ENCODE peak calls at places on chromosome 9, in ten cellular contexts. L is cardiac muscle cell; M is stimulated activated CD4-positive, alpha-beta T cell treated with anti-CD3 and anti-CD28 coated beads, Interleukin-12 subunit alpha, Interleukin-12 subunit beta, amount 100 ng/mL, for 4 hours; N is RWPE1; G is stimulated activated CD8-positive, alpha-beta memory T cell treated with anti-CD3 and anti-CD28 coated beads, Interleukin-2, amount 100 ng/mL, for 1 hour; X is AG08396; W is stomach; I is stromal cell of bone marrow; E is NCI-H460; P is activated T-cell treated with anti-CD3 and anti-CD28 coated beads for 24 hours. Z is an unnamed sample.

GRCh38 chr9:81871695-81872094 is 56.5 kb upstream of the SPATA31D4 start:
- DNase-seq in L (no peak), M (no peak), N (peak), G (no peak), X (peak), W (no peak), I (peak), E (peak), P (no peak), Z (peak)

GRCh38 chr9:36765077-36765390 is 192.3 kb downstream of the MELK start:
- DNase-seq in L (no peak), M (no peak), N (no peak), G (no peak), X (no peak), W (no peak), I (no peak), E (no peak), P (no peak), Z (no peak)

GRCh38 chr9:5845147-5845531 is 12.2 kb upstream of the ERMP1 start:
- DNase-seq in L (no peak), M (no peak), N (no peak), G (no peak), X (no peak), W (no peak), I (no peak), E (no peak), P (no peak), Z (no peak)

GRCh38 chr9:122097679-122098315 is 4.7 kb upstream of the TTLL11 start:
- DNase-seq in L (no peak), M (no peak), N (no peak), G (no peak), X (no peak), W (no peak), I (no peak), E (peak), P (no peak), Z (no peak)

GRCh38 chr9:119788876-119789275 is 419.6 kb upstream of the BRINP1 start:
- DNase-seq in L (no peak), M (no peak), N (no peak), G (no peak), X (no peak), W (no peak), I (no peak), E (no peak), P (no peak), Z (no peak)

GRCh38 chr9:33164138-33164809 is 2.9 kb downstream of the B4GALT1 start:
- DNase-seq in L (peak), M (no peak), N (no peak), G (no peak), X (no peak), W (no peak), I (no peak), E (no peak), P (no peak), Z (no peak)

GRCh38 chr9:97548819-97549540 is 47.5 kb downstream of the TMOD1 start:
- DNase-seq in L (no peak), M (no peak), N (no peak), G (no peak), X (no peak), W (no peak), I (no peak), E (no peak), P (no peak), Z (no peak)

GRCh38 chr9:7946458-7946857 is 146.9 kb upstream of the DMAC1 start:
- DNase-seq in L (no peak), M (no peak), N (no peak), G (no peak), X (no peak), W (no peak), I (no peak), E (no peak), P (no peak), Z (no peak)

GRCh38 chr9:37034938-37035471 is 937 bp upstream of the PAX5 start:
- DNase-seq in L (no peak), M (no peak), N (no peak), G (no peak), X (no peak), W (no peak), I (no peak), E (no peak), P (no peak), Z (no peak)

GRCh38 chr9:100525563-100525962 is 52.3 kb upstream of the CAVIN4 start:
- DNase-seq in L (no peak), M (no peak), N (no peak), G (no peak), X (no peak), W (no peak), I (no peak), E (no peak), P (no peak), Z (no peak)

GRCh38 chr9:134453776-134454175 is 127.5 kb downstream of the RXRA start:
- DNase-seq in L (no peak), M (no peak), N (no peak), G (no peak), X (no peak), W (no peak), I (no peak), E (no peak), P (no peak), Z (no peak)

GRCh38 chr9:95037789-95038521 is 279.6 kb downstream of the FANCC start:
- DNase-seq in L (no peak), M (no peak), N (peak), G (no peak), X (no peak), W (no peak), I (no peak), E (no peak), P (no peak), Z (no peak)

GRCh38 chr9:110579763-110580255 is 268 bp upstream of the SVEP1 start:
- DNase-seq in L (peak), M (no peak), N (peak), G (no peak), X (peak), W (no peak), I (peak), E (no peak), P (no peak), Z (peak)

GRCh38 chr9:13387668-13388124 is 108.2 kb upstream of the MPDZ start:
- DNase-seq in L (no peak), M (no peak), N (no peak), G (no peak), X (no peak), W (no peak), I (peak), E (no peak), P (no peak), Z (no peak)

Z was measured in GM04503.